ENCODE peak calls at places on chromosomes 3 and 15, in five cellular contexts. P, L, N, B and V are unnamed samples.

GRCh38 chr3:107794664-107795443 is 272.1 kb downstream of the BBX start:
- DNase-seq in L (no peak), P (no peak), N (no peak), B (peak; percentile 22), V (no peak)

GRCh38 chr3:108103971-108104797 is 13.4 kb upstream of the CD47 start:
- DNase-seq in P (no peak), B (peak; percentile 35), L (no peak), N (no peak), V (no peak)

GRCh38 chr3:55583475-55583874 is 96.4 kb upstream of the WNT5A start:
- DNase-seq in L (no peak), P (no peak), N (no peak), B (no peak), V (no peak)

GRCh38 chr3:76514836-76515235 is 525.1 kb upstream of the ROBO2 start:
- DNase-seq in B (peak; percentile 11), P (no peak), N (no peak), L (no peak), V (no peak)

GRCh38 chr15:39887832-39888231 is 32.2 kb downstream of the GPR176 start:
- DNase-seq in L (no peak), P (no peak), N (no peak), B (peak; percentile 77), V (no peak)

GRCh38 chr3:57518276-57518914 is 25.7 kb downstream of the DNAH12 start:
- DNase-seq in N (no peak), B (no peak), P (no peak), L (no peak), V (no peak)

GRCh38 chr15:49438970-49439631 is 16.1 kb downstream of the FGF7 start:
- DNase-seq in B (no peak), P (no peak), N (no peak), L (no peak), V (no peak)

GRCh38 chr3:107680698-107681097 is 157.9 kb downstream of the BBX start:
- DNase-seq in B (peak; percentile 57), L (no peak), N (no peak), P (no peak), V (no peak)

GRCh38 chr3:7709383-7710082 is 792.1 kb upstream of the LMCD1 start:
- DNase-seq in P (no peak), N (no peak), L (no peak), B (no peak), V (no peak)

GRCh38 chr3:184806567-184807271 is 5.2 kb upstream of the VPS8 start:
- DNase-seq in B (no peak), L (no peak), P (no peak), N (no peak), V (no peak)

GRCh38 chr3:193556841-193557240 is 2.1 kb upstream of the ATP13A4 start:
- DNase-seq in P (no peak), L (no peak), N (no peak), B (no peak), V (no peak)

GRCh38 chr15:64247535-64247905 is 84.7 kb upstream of the PPIB start:
- DNase-seq in P (no peak), L (no peak), N (no peak), B (no peak), V (no peak)

GRCh38 chr3:108092556-108092955 is 1.7 kb upstream of the CD47 start:
- DNase-seq in P (peak; percentile 17), L (no peak), N (no peak), B (no peak), V (no peak)

GRCh38 chr3:171950373-171950772 is 89.0 kb upstream of the FNDC3B start:
- DNase-seq in P (no peak), N (no peak), L (no peak), B (peak; percentile 53), V (no peak)

GRCh38 chr3:16618721-16619120 is 13.5 kb upstream of the DAZL start:
- DNase-seq in B (peak; percentile 2), N (no peak), L (no peak), P (no peak), V (no peak)

GRCh38 chr15:25345943-25346342 is 92.9 kb downstream of the UBE3A start:
- DNase-seq in N (no peak), P (no peak), B (peak; percentile 15), L (peak; percentile 4), V (no peak)

GRCh38 chr15:35019401-35020327 is 31.6 kb upstream of the ZNF770 start:
- DNase-seq in B (peak; percentile 17), N (no peak), L (no peak), P (no peak), V (no peak)

GRCh38 chr3:10936686-10937085 is 55.9 kb upstream of the SLC6A1 start:
- DNase-seq in P (no peak), L (no peak), B (no peak), N (no peak), V (no peak)

DNA sequence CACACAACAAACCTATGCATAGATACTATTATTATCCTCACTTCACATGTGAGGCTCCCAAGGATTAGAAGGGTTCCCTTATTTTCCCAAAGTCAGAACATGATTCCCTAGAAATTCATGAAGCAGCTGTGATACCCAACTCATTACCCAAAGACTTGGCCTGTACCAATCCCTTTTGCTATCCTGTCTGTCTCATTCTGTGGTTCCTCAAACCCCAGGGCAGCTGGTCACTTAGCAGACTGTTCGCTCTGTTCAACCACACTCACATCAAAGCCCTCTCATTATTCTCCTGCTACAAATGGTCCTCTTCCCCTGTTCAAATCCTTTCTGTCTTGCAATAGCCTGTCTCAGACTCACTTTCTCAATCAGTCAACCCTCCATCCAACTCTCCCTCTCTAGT is 154.3 kb upstream of the TRIM42 start:
- DNase-seq in N (no peak), B (no peak), L (no peak), P (no peak), V (no peak)
- H3K27ac ChIP-seq in N (no peak overlapping the region), B (no peak overlapping the region), L (no peak overlapping the region), P (no peak overlapping the region), V (no peak overlapping the region)

DNA sequence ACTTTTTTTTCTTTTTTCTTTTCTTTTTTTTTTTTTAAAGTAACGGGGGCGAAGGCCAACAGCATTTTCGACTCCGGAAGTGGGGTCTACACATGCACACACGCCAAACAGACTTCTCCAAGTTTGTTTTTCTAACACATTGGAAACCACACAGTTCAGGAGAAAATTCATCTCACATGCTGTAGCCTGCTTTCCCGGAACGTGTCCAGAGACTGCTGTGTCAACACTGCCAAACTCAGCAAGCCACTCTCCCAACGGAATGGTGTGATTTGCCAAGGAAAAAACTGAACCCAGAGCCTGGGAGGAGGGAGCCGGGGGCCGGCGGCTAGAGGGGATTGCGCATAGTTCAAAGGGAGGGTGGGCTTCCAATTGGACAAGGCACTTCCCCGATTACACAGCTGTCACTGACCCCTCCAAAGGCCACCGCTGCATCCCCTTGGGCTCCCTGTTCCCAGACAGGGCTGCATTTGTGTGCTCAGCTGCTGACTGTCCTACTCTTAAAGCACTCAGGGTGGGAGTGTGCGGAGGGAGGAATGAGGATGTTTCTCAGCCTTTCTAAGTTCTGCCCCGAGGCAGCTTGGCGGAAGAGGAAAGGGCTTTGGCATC is 256.1 kb downstream of the ZNF621 start:
- DNase-seq in P (no peak), L (peak; percentile 14), N (no peak), B (peak; percentile 45), V (no peak)
- H3K4me3 ChIP-seq in P (no peak overlapping the region), L (peak overlapping the region; percentile 34), N (no peak overlapping the region), B (no peak overlapping the region), V (no peak overlapping the region)

GRCh38 chr3:117814975-117815374 is 1105.4 kb downstream of the TUSC7 start:
- DNase-seq in N (no peak), B (peak; percentile 40), P (no peak), L (no peak), V (no peak)

GRCh38 chr3:117811797-117812196 is 1102.2 kb downstream of the TUSC7 start:
- DNase-seq in N (no peak), B (no peak), L (no peak), P (no peak), V (no peak)

GRCh38 chr3:117809157-117810081 is 1099.8 kb downstream of the TUSC7 start:
- DNase-seq in L (no peak), N (no peak), B (no peak), P (no peak), V (no peak)
- H3K4me1 ChIP-seq in L (no peaks in the 10 kb centered on the region), N (no peaks in the 10 kb centered on the region), B (no peaks in the 10 kb centered on the region), P (no peaks in the 10 kb centered on the region), V (no peaks in the 10 kb centered on the region)

DNA sequence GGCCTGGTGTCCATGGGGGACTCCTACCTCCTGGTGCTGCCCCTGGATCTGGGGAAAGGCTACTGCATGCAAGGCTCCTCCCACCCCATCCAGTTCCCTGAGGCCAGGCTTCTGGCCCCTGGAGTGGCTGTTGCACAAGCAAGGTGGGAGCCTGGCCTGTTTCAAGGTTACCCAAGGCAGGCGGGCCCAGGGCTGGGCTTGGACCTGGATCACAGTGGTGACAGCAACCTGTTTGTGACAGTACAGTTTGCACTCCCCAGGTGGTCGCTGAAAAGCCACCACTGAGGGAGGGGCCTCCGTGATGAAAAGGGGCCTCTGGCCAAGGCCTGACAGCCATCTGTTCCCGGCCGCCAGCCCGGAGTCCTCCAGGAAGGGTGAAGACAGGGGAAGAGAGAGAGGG is 14.4 kb upstream of the KY start:
- DNase-seq in B (no peak), L (no peak), P (no peak), N (no peak), V (no peak)
- H3K27ac ChIP-seq in B (no peak overlapping the region), L (no peak overlapping the region), P (no peak overlapping the region), N (no peak overlapping the region), V (no peak overlapping the region)

GRCh38 chr3:542030-542429 is 345.5 kb downstream of the CHL1 start:
- DNase-seq in B (no peak), N (no peak), P (no peak), L (no peak), V (no peak)

GRCh38 chr3:535566-536416 is 339.2 kb downstream of the CHL1 start:
- DNase-seq in N (no peak), B (peak; percentile 61), P (no peak), L (no peak), V (no peak)

GRCh38 chr3:541328-541727 is 344.8 kb downstream of the CHL1 start:
- DNase-seq in N (no peak), B (no peak), L (no peak), P (no peak), V (no peak)

DNA sequence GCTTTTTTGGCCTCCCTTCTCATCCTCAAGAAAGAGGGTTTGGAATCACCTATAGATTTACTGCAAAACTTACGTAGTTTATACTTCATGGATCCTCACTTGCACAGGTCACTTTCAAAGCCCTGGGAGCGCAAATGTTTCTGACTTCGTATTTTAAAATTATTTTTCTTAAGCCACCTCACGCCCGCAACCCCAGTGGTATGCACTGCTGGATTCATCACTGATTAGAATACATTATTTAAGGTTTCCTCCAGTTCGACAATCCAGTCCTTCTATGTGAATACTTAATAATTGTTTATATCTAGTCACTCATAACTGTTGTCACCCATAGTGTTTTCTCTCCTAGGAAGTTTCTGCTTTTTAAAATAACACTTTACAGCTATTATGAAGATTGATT is 339.9 kb downstream of the CHL1 start:
- DNase-seq in N (no peak), B (no peak), L (no peak), P (no peak), V (no peak)
- H3K4me3 ChIP-seq in N (no peak overlapping the region), B (peak overlapping the region; percentile 41), L (no peak overlapping the region), P (no peak overlapping the region), V (no peak overlapping the region)